ENCODE peak calls at places on chromosomes 7 and 10, in ten cellular contexts. H is iPS DF 6.9, X is cardiac muscle cell, Q is HCT116, N is DND-41, U is heart left ventricle, O is heart right ventricle, S is IMR-90, T is colonic mucosa, A is astrocyte. E is an unnamed sample.
A peak's percentile ranks its signal among the peaks of the same experiment; 100 is the strongest.

GRCh38 chr10:14409247-14409646 is 78.5 kb upstream of the FRMD4A start:
- DNase-seq in H (no peak), X (no peak), Q (no peak), N (no peak), U (no peak), O (no peak), S (no peak), T (no peak), A (no peak), E (no peak)

GRCh38 chr10:5038703-5039102 is 35.0 kb upstream of the AKR1C2 start:
- DNase-seq in H (no peak), X (peak; percentile 65), Q (no peak), N (no peak), U (no peak), O (no peak), S (no peak), T (no peak), A (peak; percentile 10), E (no peak)

GRCh38 chr7:2444476-2444875 is 31.7 kb downstream of the GRIFIN start:
- DNase-seq in H (no peak), X (peak; percentile 70), Q (no peak), N (no peak), U (no peak), O (no peak), S (peak; percentile 84), T (no peak), A (peak; percentile 86), E (no peak)

GRCh38 chr10:98956576-98957260 is 278.9 kb downstream of the HPSE2 start:
- DNase-seq in H (no peak), X (peak; percentile 14), Q (no peak), N (no peak), U (no peak), O (no peak), S (peak; percentile 73), T (no peak), A (peak; percentile 13), E (no peak)

GRCh38 chr7:106012935-106013439 is 49.9 kb downstream of the CDHR3 start:
- DNase-seq in H (no peak), X (peak; percentile 83), Q (no peak), N (no peak), U (no peak), O (no peak), S (peak; percentile 93), T (no peak), A (peak; percentile 90), E (no peak)

GRCh38 chr7:22002731-22003130 is 57.0 kb upstream of the CDCA7L start:
- DNase-seq in H (no peak), X (no peak), Q (no peak), N (no peak), U (no peak), O (no peak), S (no peak), T (no peak), A (no peak), E (no peak)

GRCh38 chr10:114698271-114699185 is 40.5 kb upstream of the ABLIM1 start:
- DNase-seq in H (no peak), X (no peak), Q (no peak), N (no peak), U (no peak), O (no peak), S (peak; percentile 55), T (no peak), A (peak; percentile 74), E (no peak)

GRCh38 chr7:137209151-137209822 is 134.2 kb downstream of the PTN start:
- DNase-seq in H (no peak), X (peak; percentile 26), Q (no peak), N (no peak), U (no peak), O (no peak), S (peak; percentile 25), T (no peak), A (peak; percentile 12), E (no peak)

GRCh38 chr10:63711866-63712716 is 190.9 kb downstream of the REEP3 start:
- DNase-seq in H (no peak), X (peak; percentile 95), Q (peak; percentile 99), N (peak; percentile 13), U (peak; percentile 93), O (peak; percentile 90), S (peak; percentile 97), T (peak; percentile 97), A (peak; percentile 93), E (peak; percentile 94)

GRCh38 chr10:116470768-116471415 is 43.2 kb downstream of the PNLIPRP3 start:
- DNase-seq in H (no peak), X (no peak), Q (peak; percentile 33), N (no peak), U (no peak), O (no peak), S (no peak), T (peak; percentile 45), A (no peak), E (no peak)

DNA sequence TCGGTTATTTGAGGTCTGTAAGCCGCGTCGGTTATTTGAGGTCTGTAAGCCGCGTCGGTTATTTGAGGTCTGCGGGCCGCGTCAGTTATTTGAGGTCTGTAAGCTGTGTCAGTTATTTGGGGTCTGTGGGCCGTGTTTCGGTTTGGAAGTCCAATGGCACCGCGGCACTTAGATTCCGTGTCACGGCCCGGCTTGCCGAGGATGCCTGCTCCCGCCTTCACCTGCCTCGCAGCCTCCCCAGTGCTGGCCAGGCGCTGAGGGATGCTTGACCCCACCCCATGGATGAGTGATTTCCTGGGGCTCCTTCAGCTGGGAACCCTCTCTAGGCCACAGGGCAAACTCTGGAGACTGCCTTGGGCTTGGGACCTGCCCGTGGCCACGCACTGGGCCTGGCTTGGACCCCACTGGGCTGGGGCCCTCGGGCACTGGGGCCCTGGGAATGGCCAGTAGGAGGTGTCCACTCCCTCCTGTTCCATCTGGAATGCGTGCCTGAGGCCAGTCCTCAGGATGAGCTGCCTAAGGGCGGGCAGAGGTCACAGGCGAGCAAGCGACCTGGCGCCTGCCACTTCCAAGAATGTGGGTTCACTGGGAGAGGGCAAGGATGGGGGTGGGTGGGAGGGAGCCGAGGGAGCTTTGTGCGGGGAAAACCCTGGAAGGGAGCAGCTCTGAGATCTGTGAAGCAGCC is 25.6 kb downstream of the ADGRA1 start:
- DNase-seq in H (no peak), X (no peak), Q (no peak), N (no peak), U (no peak), O (no peak), S (no peak), T (no peak), A (no peak), E (no peak)
- H3K9me3 ChIP-seq in H (no peaks in the 10 kb centered on the region), X (no peaks in the 10 kb centered on the region), Q (no peaks in the 10 kb centered on the region), N (peaks cover 12% of the 10 kb centered on the region), U (no peaks in the 10 kb centered on the region), O (peaks cover 12% of the 10 kb centered on the region), S (peaks cover 6% of the 10 kb centered on the region), T (no peaks in the 10 kb centered on the region), A (peaks cover 3% of the 10 kb centered on the region), E (peaks cover 3% of the 10 kb centered on the region)

GRCh38 chr7:70830426-70830825 is 301.5 kb upstream of the GALNT17 start:
- DNase-seq in H (no peak), X (no peak), Q (no peak), N (no peak), U (no peak), O (no peak), S (no peak), T (no peak), A (no peak), E (no peak)
- H3K9me3 ChIP-seq in H (no peaks in the 10 kb centered on the region), X (no peaks in the 10 kb centered on the region), Q (no peaks in the 10 kb centered on the region), N (no peaks in the 10 kb centered on the region), U (no peaks in the 10 kb centered on the region), O (no peaks in the 10 kb centered on the region), S (no peaks in the 10 kb centered on the region), T (no peaks in the 10 kb centered on the region), A (peaks cover 11% of the 10 kb centered on the region), E (no peaks in the 10 kb centered on the region)

GRCh38 chr7:157901166-157901565 is 564.4 kb downstream of the DNAJB6 start:
- DNase-seq in H (no peak), X (no peak), Q (no peak), N (no peak), U (no peak), O (no peak), S (no peak), T (no peak), A (no peak), E (no peak)

GRCh38 chr7:157897686-157898085 is 560.9 kb downstream of the DNAJB6 start:
- DNase-seq in H (no peak), X (no peak), Q (no peak), N (no peak), U (no peak), O (no peak), S (no peak), T (no peak), A (no peak), E (peak; percentile 71)

GRCh38 chr7:157900011-157900410 is 563.2 kb downstream of the DNAJB6 start:
- DNase-seq in H (no peak), X (no peak), Q (no peak), N (no peak), U (no peak), O (no peak), S (no peak), T (no peak), A (no peak), E (peak; percentile 55)

GRCh38 chr7:157896774-157897555 is 560.2 kb downstream of the DNAJB6 start:
- DNase-seq in H (no peak), X (no peak), Q (no peak), N (no peak), U (no peak), O (no peak), S (no peak), T (no peak), A (no peak), E (no peak)

GRCh38 chr7:157898802-157899201 is 562.0 kb downstream of the DNAJB6 start:
- DNase-seq in H (no peak), X (no peak), Q (no peak), N (no peak), U (no peak), O (no peak), S (no peak), T (no peak), A (no peak), E (peak; percentile 48)
- H3K9me3 ChIP-seq in H (peaks cover 42% of the 10 kb centered on the region), X (no peaks in the 10 kb centered on the region), Q (no peaks in the 10 kb centered on the region), N (no peaks in the 10 kb centered on the region), U (no peaks in the 10 kb centered on the region), O (no peaks in the 10 kb centered on the region), S (peaks cover 56% of the 10 kb centered on the region), T (no peaks in the 10 kb centered on the region), A (no peaks in the 10 kb centered on the region), E (no peaks in the 10 kb centered on the region)

GRCh38 chr7:157784114-157784835 is 447.5 kb downstream of the DNAJB6 start:
- DNase-seq in H (no peak), X (no peak), Q (no peak), N (no peak), U (no peak), O (no peak), S (no peak), T (no peak), A (no peak), E (no peak)

GRCh38 chr7:157787275-157787701 is 450.5 kb downstream of the DNAJB6 start:
- DNase-seq in H (no peak), X (no peak), Q (no peak), N (no peak), U (no peak), O (no peak), S (no peak), T (no peak), A (no peak), E (no peak)

GRCh38 chr7:157785486-157786186 is 448.8 kb downstream of the DNAJB6 start:
- DNase-seq in H (no peak), X (no peak), Q (no peak), N (no peak), U (no peak), O (no peak), S (no peak), T (no peak), A (no peak), E (no peak)

GRCh38 chr7:157786375-157787274 is 449.8 kb downstream of the DNAJB6 start:
- DNase-seq in H (no peak), X (no peak), Q (no peak), N (no peak), U (no peak), O (no peak), S (no peak), T (no peak), A (no peak), E (no peak)

GRCh38 chr7:157785021-157785441 is 448.2 kb downstream of the DNAJB6 start:
- DNase-seq in H (no peak), X (no peak), Q (no peak), N (no peak), U (no peak), O (no peak), S (no peak), T (no peak), A (peak; percentile 26), E (no peak)
- H3K9me3 ChIP-seq in H (peaks cover 18% of the 10 kb centered on the region), X (no peaks in the 10 kb centered on the region), Q (no peaks in the 10 kb centered on the region), N (no peaks in the 10 kb centered on the region), U (no peaks in the 10 kb centered on the region), O (no peaks in the 10 kb centered on the region), S (peaks cover 65% of the 10 kb centered on the region), T (no peaks in the 10 kb centered on the region), A (no peaks in the 10 kb centered on the region), E (no peaks in the 10 kb centered on the region)

E was measured in suprapubic skin.